ENCODE peak calls at places on chromosomes 2 and 18, in ten cellular contexts. F is fibroblast of lung, O is heart left ventricle, A is tibial nerve, C is AG09309, L is GM12865, K is hepatocyte, H is Peyer's patch, W is cardiac muscle cell, U is PC-9. P is an unnamed sample.

GRCh38 chr2:63614448-63614968 is 25.7 kb downstream of the MDH1 start:
- DNase-seq in F (peak; percentile 84), O (no peak), A (no peak), C (peak; percentile 60), L (no peak), K (peak; percentile 34), H (no peak), W (peak; percentile 8), U (peak; percentile 59), P (peak; percentile 91)

GRCh38 chr18:35733419-35733818 is 151.9 kb downstream of the GALNT1 start:
- DNase-seq in F (no peak), O (no peak), A (no peak), C (no peak), L (no peak), K (no peak), H (no peak), W (no peak), U (no peak), P (no peak)

GRCh38 chr18:74153793-74154192 is 5.5 kb downstream of the TIMM21 start:
- DNase-seq in F (peak; percentile 16), O (no peak), A (no peak), C (no peak), L (no peak), K (no peak), H (no peak), W (no peak), U (no peak), P (no peak)

GRCh38 chr18:59353079-59353680 is 5.9 kb downstream of the LMAN1 start:
- DNase-seq in F (no peak), O (no peak), A (no peak), C (no peak), L (no peak), K (no peak), H (no peak), W (peak; percentile 14), U (no peak), P (no peak)

GRCh38 chr2:30766666-30767065 is 40.6 kb downstream of the CAPN13 start:
- DNase-seq in F (no peak), O (no peak), A (no peak), C (no peak), L (no peak), K (no peak), H (no peak), W (no peak), U (no peak), P (no peak)

GRCh38 chr2:162074579-162074922 is 536 bp upstream of the DPP4 start:
- DNase-seq in F (no peak), O (no peak), A (no peak), C (no peak), L (no peak), K (no peak), H (no peak), W (no peak), U (no peak), P (no peak)

GRCh38 chr2:175854149-175854548 is 147.9 kb downstream of the LNPK start:
- DNase-seq in F (no peak), O (no peak), A (no peak), C (no peak), L (no peak), K (no peak), H (no peak), W (no peak), U (no peak), P (no peak)

GRCh38 chr2:195652916-195653315 is 4.1 kb upstream of the SLC39A10 start:
- DNase-seq in F (peak; percentile 6), O (no peak), A (no peak), C (no peak), L (no peak), K (no peak), H (no peak), W (no peak), U (no peak), P (peak; percentile 80)

GRCh38 chr2:23679044-23679443 is 247.9 kb downstream of the ATAD2B start:
- DNase-seq in F (no peak), O (no peak), A (no peak), C (no peak), L (no peak), K (no peak), H (no peak), W (no peak), U (no peak), P (no peak)

GRCh38 chr2:105873721-105874120 is 129.0 kb downstream of the NCK2 start:
- DNase-seq in F (peak; percentile 88), O (no peak), A (no peak), C (no peak), L (peak; percentile 89), K (peak; percentile 59), H (no peak), W (no peak), U (peak; percentile 36), P (peak; percentile 37)

GRCh38 chr2:4085186-4085585 is 381.8 kb downstream of the DCDC2C start:
- DNase-seq in F (no peak), O (no peak), A (no peak), C (no peak), L (no peak), K (no peak), H (no peak), W (no peak), U (no peak), P (no peak)

GRCh38 chr18:3281456-3282400 is 19.8 kb downstream of the MYL12B start:
- DNase-seq in F (peak; percentile 72), O (no peak), A (no peak), C (no peak), L (peak; percentile 74), K (peak; percentile 87), H (no peak), W (peak; percentile 85), U (no peak), P (peak; percentile 80)

GRCh38 chr18:63741769-63742168 is 33.4 kb upstream of the SERPINB7 start:
- DNase-seq in F (no peak), O (no peak), A (no peak), C (peak; percentile 52), L (no peak), K (no peak), H (no peak), W (no peak), U (no peak), P (peak; percentile 61)

GRCh38 chr2:158395166-158395565 is 61.4 kb downstream of the CCDC148 start:
- DNase-seq in F (peak; percentile 61), O (no peak), A (no peak), C (no peak), L (no peak), K (peak; percentile 15), H (no peak), W (no peak), U (no peak), P (peak; percentile 20)

GRCh38 chr18:37426536-37427080 is 139.0 kb downstream of the CELF4 start:
- DNase-seq in F (no peak), O (no peak), A (no peak), C (no peak), L (no peak), K (no peak), H (no peak), W (no peak), U (no peak), P (no peak)

GRCh38 chr18:79849328-79850207 is 51.8 kb downstream of the KCNG2 start:
- DNase-seq in F (no peak), O (no peak), A (no peak), C (no peak), L (no peak), K (no peak), H (peak; percentile 10), W (no peak), U (no peak), P (no peak)

GRCh38 chr2:197613509-197613987 is 61.8 kb downstream of the RFTN2 start:
- DNase-seq in F (no peak), O (no peak), A (no peak), C (no peak), L (no peak), K (peak; percentile 40), H (no peak), W (no peak), U (no peak), P (no peak)

GRCh38 chr18:30175621-30176225 is 866.8 kb downstream of the DSC3 start:
- DNase-seq in F (no peak), O (no peak), A (no peak), C (no peak), L (no peak), K (no peak), H (no peak), W (no peak), U (no peak), P (no peak)

DNA sequence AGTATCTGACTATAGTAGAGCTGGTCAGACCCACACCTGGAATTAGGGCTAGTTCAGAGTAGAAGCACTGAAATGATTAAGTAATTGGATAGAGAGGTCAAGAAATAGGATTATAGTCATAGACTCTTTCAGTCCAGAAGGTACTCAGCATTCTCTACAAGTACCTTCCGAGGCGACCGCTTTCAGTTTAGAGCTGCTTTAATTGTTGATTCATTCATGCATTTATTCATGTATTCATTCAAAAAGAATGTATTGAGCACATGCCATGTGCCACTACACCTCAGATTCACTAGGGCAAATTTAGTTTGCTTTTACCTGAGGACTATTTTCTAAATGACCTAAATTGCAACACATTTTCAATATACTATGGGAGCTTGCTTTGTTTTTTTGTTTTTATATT is 48.7 kb downstream of the CRIM1 start:
- DNase-seq in F (peak; percentile 84), O (no peak), A (no peak), C (no peak), L (no peak), K (no peak), H (no peak), W (no peak), U (peak; percentile 24), P (no peak)
- H3K4me3 ChIP-seq in F (no peak overlapping the region), O (no peak overlapping the region), A (no peak overlapping the region), C (no peak overlapping the region), L (no peak overlapping the region), K (no peak overlapping the region), H (no peak overlapping the region), W (no peak overlapping the region), U (no peak overlapping the region), P (no peak overlapping the region)

GRCh38 chr18:69900941-69901340 is 46.7 kb downstream of the CD226 start:
- DNase-seq in F (no peak), O (no peak), A (no peak), C (no peak), L (no peak), K (no peak), H (no peak), W (no peak), U (no peak), P (no peak)
- TF ChIP-seq CTCF in F (peak; percentile 0), O (no peak), A (no peak), C (no peak), L (no peak), K (peak; percentile 3), H (no peak), W (no peak), U (peak; percentile 40), P (no peak)

GRCh38 chr2:66426250-66427064 is 8.5 kb upstream of the MEIS1 start:
- DNase-seq in F (no peak), O (peak; percentile 7), A (no peak), C (no peak), L (no peak), K (no peak), H (no peak), W (peak; percentile 61), U (no peak), P (no peak)
- H3K4me3 ChIP-seq in F (peak overlapping the region; percentile 62), O (peak overlapping the region; percentile 41), A (no peak overlapping the region), C (peak overlapping the region; percentile 45), L (no peak overlapping the region), K (peak overlapping the region; percentile 28), H (peak overlapping the region; percentile 18), W (peak overlapping the region; percentile 58), U (no peak overlapping the region), P (peak overlapping the region; percentile 52)

GRCh38 chr18:27014841-27015240 is 149.3 kb upstream of the AQP4 start:
- DNase-seq in F (no peak), O (no peak), A (no peak), C (no peak), L (no peak), K (no peak), H (no peak), W (no peak), U (no peak), P (no peak)

GRCh38 chr18:27017901-27018500 is 152.5 kb upstream of the AQP4 start:
- DNase-seq in F (no peak), O (no peak), A (no peak), C (no peak), L (peak; percentile 30), K (peak; percentile 26), H (no peak), W (peak; percentile 31), U (peak; percentile 2), P (no peak)
- TF ChIP-seq CTCF in F (peak; percentile 16), O (peak; percentile 41), A (peak; percentile 32), C (no peak), L (peak; percentile 50), K (peak; percentile 79), H (peak; percentile 21), W (peak; percentile 37), U (peak; percentile 71), P (peak; percentile 43)